ENCODE peak calls at places on chromosomes 12 and 14, in four cellular contexts. B is HEK293T, C is K562, V is HepG2. L is an unnamed sample.

GRCh38 chr14:81453166-81453766 is 53.1 kb upstream of the STON2 start:
- DNase-seq in C (peak; percentile 38), B (peak; percentile 46), V (peak; percentile 47), L (peak; percentile 62)

GRCh38 chr12:26338574-26339572 is 143.5 kb downstream of the SSPN start:
- DNase-seq in C (no peak), V (no peak), B (no peak), L (no peak)

GRCh38 chr14:65496178-65496993 is 83.9 kb downstream of the FUT8 start:
- DNase-seq in B (no peak), C (no peak), V (no peak), L (no peak)

GRCh38 chr14:98144964-98145363 is 1127.0 kb downstream of the BCL11B start:
- DNase-seq in C (no peak), V (no peak), B (no peak), L (no peak)

GRCh38 chr14:61215222-61216010 is 65.7 kb downstream of the TMEM30B start:
- DNase-seq in V (no peak), C (no peak), B (no peak), L (no peak)

GRCh38 chr12:125015680-125016310 is 22.4 kb downstream of the BRI3BP start:
- DNase-seq in C (no peak), V (no peak), B (no peak), L (no peak)

GRCh38 chr12:51368640-51369517 is 22.3 kb downstream of the GALNT6 start:
- DNase-seq in C (peak; percentile 81), B (no peak), V (no peak), L (peak; percentile 35)

GRCh38 chr14:47277703-47278102 is 397.7 kb downstream of the MDGA2 start:
- DNase-seq in C (no peak), B (no peak), V (no peak), L (no peak)

GRCh38 chr12:70245458-70245857 is 2.2 kb downstream of the CNOT2 start:
- DNase-seq in C (no peak), V (no peak), B (no peak), L (no peak)

GRCh38 chr12:64407342-64408223 is 3.4 kb downstream of the XPOT start:
- DNase-seq in B (no peak), V (no peak), C (no peak), L (no peak)

GRCh38 chr12:58148405-58148804 is 207.0 kb downstream of the ATP23 start:
- DNase-seq in V (no peak), B (no peak), C (peak; percentile 16), L (no peak)

GRCh38 chr12:114918535-114919233 is 234.7 kb upstream of the TBX3 start:
- DNase-seq in C (no peak), B (no peak), V (peak; percentile 93), L (no peak)

GRCh38 chr12:40714636-40715035 is 22.4 kb downstream of the CNTN1 start:
- DNase-seq in C (no peak), V (no peak), B (no peak), L (no peak)

GRCh38 chr12:113912761-113913295 is 53.3 kb downstream of the RBM19 start:
- DNase-seq in B (peak; percentile 80), C (peak; percentile 81), V (peak; percentile 50), L (peak; percentile 89)

GRCh38 chr12:93333054-93333453 is 44.7 kb upstream of the NUDT4 start:
- DNase-seq in V (no peak), C (no peak), B (no peak), L (no peak)

GRCh38 chr12:4148418-4149056 is 125.0 kb upstream of the CCND2 start:
- DNase-seq in C (no peak), V (no peak), B (no peak), L (no peak)

GRCh38 chr14:24952851-24953666 is 96.9 kb downstream of the STXBP6 start:
- DNase-seq in V (peak; percentile 81), B (peak; percentile 53), C (peak; percentile 6), L (peak; percentile 49)

GRCh38 chr12:3493225-3494049 is 2.4 kb downstream of the PRMT8 start:
- DNase-seq in V (no peak), C (no peak), B (no peak), L (peak; percentile 35)

GRCh38 chr14:96095581-96096476 is 56.7 kb downstream of the C14orf132 start:
- DNase-seq in C (no peak), V (peak; percentile 55), B (no peak), L (no peak)

GRCh38 chr12:18849761-18850160 is 111.8 kb downstream of the CAPZA3 start:
- DNase-seq in B (no peak), V (no peak), C (no peak), L (no peak)

GRCh38 chr12:110931315-110931728 is 10.9 kb upstream of the MYL2 start:
- DNase-seq in B (no peak), V (no peak), C (no peak), L (no peak)
- TF ChIP-seq ELF4 in B (no peak), V (no peak), C (no peak), L (no peak)

DNA sequence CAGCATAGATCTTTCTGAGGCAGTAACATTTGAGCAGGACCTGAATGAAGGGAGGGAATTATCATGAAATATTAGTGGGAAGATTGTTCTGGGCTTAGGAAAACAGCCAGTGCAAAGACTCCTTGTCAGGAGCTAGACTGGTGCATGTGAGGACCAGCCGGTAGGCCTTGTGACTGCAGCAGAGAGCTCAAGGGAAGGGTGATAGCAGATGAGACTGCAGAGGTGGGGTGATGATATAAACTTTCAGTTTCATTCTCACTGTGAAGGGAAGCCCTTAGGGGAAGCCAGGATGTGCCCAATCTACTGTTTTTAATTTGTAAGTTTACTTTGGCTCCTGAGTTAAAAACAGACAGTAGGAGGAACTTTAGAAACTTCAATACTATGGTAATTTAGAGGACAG is 12.4 kb downstream of the IL22 start:
- DNase-seq in V (no peak), B (no peak), C (no peak), L (no peak)
- TF ChIP-seq ELF4 in V (no peak), B (no peak), C (no peak), L (no peak)

DNA sequence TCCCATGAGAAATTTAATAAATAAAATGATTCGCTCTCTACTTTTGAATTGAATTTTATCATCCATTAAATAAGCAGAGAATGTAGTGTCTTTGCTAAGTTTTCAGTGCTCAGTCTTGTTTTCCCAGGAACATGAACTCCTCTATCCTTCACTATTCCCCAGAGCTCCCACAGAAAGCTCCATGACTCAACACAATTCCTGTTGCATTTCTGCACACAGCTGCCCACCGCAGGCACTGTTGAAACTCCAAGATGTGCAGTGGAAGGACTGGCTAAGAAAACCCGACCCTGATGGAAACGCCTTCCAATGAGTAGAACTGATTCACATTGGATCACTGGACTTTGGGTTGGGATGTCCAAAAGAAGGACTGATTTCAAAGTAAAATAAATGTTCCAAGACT is 202.4 kb upstream of the AMIGO2 start:
- DNase-seq in V (no peak), B (no peak), C (no peak), L (no peak)
- TF ChIP-seq ELF4 in V (no peak), B (no peak), C (no peak), L (no peak)

DNA sequence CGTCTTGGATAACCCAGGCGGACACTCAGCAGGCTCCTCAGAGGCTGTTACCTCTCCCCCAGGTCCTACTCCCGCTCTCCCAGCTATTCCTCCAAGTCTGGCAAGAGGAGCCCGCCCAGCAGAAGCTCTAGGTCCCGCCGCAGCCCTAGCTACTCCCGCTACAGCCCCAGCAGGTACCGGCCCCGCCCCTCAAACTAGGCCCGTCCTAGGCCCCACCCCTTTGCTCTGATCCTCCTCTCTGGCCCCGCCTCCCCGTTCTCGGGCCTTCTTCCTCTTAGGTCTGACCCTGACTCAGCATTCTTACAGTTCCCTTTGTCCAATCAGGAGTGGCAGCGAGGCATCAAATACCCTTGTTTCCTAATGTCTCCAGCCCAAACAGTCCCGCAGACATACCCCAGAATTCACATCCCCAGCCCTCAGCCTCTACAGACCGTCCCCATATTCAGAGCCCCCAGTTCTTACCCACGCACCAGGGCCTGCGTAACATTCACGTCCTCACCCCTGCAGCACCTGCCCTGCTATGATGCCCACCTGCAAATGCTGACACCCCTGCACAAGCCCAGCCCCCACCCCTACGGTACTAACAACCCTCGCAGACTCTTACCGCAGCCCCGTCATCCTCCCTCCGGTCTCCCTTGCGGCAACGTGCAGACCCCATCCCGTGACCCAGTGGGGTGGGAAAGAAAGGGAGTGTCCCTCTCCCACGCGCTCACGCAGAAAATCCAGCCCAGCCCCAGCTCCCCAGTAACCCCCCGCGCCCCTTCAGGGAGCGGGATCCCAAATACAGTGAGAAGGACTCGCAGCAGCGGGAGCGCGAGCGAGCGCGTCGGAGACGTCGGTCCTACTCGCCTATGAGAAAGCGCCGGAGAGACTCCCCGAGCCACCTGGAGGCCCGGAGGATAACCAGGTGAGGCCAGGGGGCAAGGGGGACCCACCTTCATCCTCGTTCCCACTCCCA is 25.0 kb upstream of the HSPB8 start:
- DNase-seq in V (no peak), B (peak; percentile 39), C (peak; percentile 87), L (peak; percentile 99)
- TF ChIP-seq ELF4 in V (no peak), B (no peak), C (no peak), L (no peak)

GRCh38 chr14:103735022-103735421 is 19.4 kb downstream of the ZFYVE21 start:
- DNase-seq in C (no peak), V (no peak), B (no peak), L (no peak)

GRCh38 chr14:103734081-103734888 is 18.7 kb downstream of the ZFYVE21 start:
- DNase-seq in C (no peak), B (no peak), V (no peak), L (no peak)

GRCh38 chr14:103731916-103732867 is 16.6 kb downstream of the ZFYVE21 start:
- DNase-seq in B (no peak), C (no peak), V (no peak), L (no peak)

GRCh38 chr14:103732868-103733626 is 17.4 kb downstream of the ZFYVE21 start:
- DNase-seq in C (no peak), V (no peak), B (no peak), L (no peak)

GRCh38 chr14:103733651-103734050 is 18.0 kb downstream of the ZFYVE21 start:
- DNase-seq in B (no peak), V (no peak), C (no peak), L (no peak)
- TF ChIP-seq ELF4 in B (no peak), V (no peak), C (no peak), L (no peak)

DNA sequence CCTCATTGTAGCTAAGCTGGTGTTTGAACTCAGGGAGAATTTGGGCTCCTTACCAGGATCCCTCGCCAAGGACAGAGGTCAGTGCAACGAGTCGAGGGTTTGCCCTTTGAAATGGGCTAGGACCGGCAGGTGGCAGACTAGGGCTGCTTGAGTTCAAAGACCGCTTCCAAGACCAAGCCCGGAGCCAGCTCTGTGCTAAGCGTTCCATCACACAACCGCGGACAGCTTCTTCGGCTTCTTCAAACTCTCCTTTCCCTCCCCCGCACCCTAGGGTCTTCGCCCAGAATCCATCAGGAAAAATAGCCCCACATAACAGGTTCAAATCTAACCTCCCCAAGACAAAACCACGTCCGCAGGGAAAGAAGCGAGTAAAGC is 709 bp upstream of the FLVCR2 start:
- DNase-seq in V (peak; percentile 73), B (peak; percentile 85), C (peak; percentile 66), L (peak; percentile 87)
- TF ChIP-seq ELF4 in V (no peak), B (no peak), C (no peak), L (no peak)

DNA sequence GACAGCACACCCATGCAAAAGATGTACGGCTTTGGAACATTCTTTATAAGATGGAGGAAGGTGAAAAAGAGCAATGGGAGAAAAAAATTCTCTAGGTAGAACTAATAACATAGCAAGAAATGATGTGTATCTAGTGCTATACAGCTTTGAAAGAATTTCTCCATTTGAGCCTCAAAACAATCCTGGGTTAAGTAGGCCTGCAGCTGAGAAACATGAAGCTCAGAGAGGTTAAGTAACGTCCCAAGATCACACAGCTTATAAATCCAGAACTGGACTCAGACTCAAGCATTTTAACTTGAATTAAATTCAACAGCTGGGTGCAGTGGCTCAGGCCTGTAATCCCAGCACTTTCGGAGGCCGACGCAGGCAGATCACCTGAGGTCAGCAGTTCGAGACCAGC is 32.9 kb downstream of the TTC7B start:
- DNase-seq in C (no peak), V (no peak), B (no peak), L (no peak)
- TF ChIP-seq ELF4 in C (no peak), V (no peak), B (no peak), L (no peak)

GRCh38 chr12:6096527-6096926 is 27.9 kb downstream of the VWF start:
- DNase-seq in V (no peak), C (no peak), B (no peak), L (no peak)
- TF ChIP-seq ELF4 in V (no peak), C (no peak), B (no peak), L (no peak)

L was measured in WTC11.